ENCODE peak calls at places on chromosomes 5 and 9, in ten cellular contexts. One of them, this sample, is unnamed.
A peak's percentile ranks its signal among the peaks of the same experiment; 100 is the strongest.

GRCh38 chr5:124310453-124310852 is 436.0 kb downstream of the ZNF608 start:
- DNase-seq in foreskin fibroblast: peak; percentile 44
- DNase-seq in aorta: no peak
- DNase-seq in GM12878: no peak
- DNase-seq in iris pigment epithelial cell: peak; percentile 18
- DNase-seq in AML-193: no peak
- DNase-seq in glutamatergic neuron: no peak
- DNase-seq in RWPE1: no peak
- DNase-seq in cardiac septum: no peak
- DNase-seq in fibroblast of pulmonary artery: no peak
- DNase-seq in this sample: no peak

GRCh38 chr9:83957029-83957513 is 22.9 kb downstream of the HNRNPK start:
- DNase-seq in foreskin fibroblast: peak; percentile 19
- DNase-seq in aorta: no peak
- DNase-seq in GM12878: no peak
- DNase-seq in iris pigment epithelial cell: peak; percentile 51
- DNase-seq in AML-193: no peak
- DNase-seq in glutamatergic neuron: no peak
- DNase-seq in RWPE1: no peak
- DNase-seq in cardiac septum: no peak
- DNase-seq in fibroblast of pulmonary artery: no peak
- DNase-seq in this sample: no peak

GRCh38 chr5:91302335-91302734 is 80.8 kb downstream of the ARRDC3 start:
- DNase-seq in foreskin fibroblast: peak; percentile 9
- DNase-seq in aorta: no peak
- DNase-seq in GM12878: no peak
- DNase-seq in iris pigment epithelial cell: no peak
- DNase-seq in AML-193: no peak
- DNase-seq in glutamatergic neuron: no peak
- DNase-seq in RWPE1: no peak
- DNase-seq in cardiac septum: no peak
- DNase-seq in fibroblast of pulmonary artery: no peak
- DNase-seq in this sample: no peak

GRCh38 chr9:135928074-135928730 is 20.9 kb upstream of the CAMSAP1 start:
- DNase-seq in foreskin fibroblast: no peak
- DNase-seq in aorta: no peak
- DNase-seq in GM12878: no peak
- DNase-seq in iris pigment epithelial cell: no peak
- DNase-seq in AML-193: no peak
- DNase-seq in glutamatergic neuron: no peak
- DNase-seq in RWPE1: no peak
- DNase-seq in cardiac septum: no peak
- DNase-seq in fibroblast of pulmonary artery: no peak
- DNase-seq in this sample: no peak

GRCh38 chr9:129289131-129289731 is 111.2 kb upstream of the IER5L start:
- DNase-seq in foreskin fibroblast: no peak
- DNase-seq in aorta: no peak
- DNase-seq in GM12878: no peak
- DNase-seq in iris pigment epithelial cell: no peak
- DNase-seq in AML-193: no peak
- DNase-seq in glutamatergic neuron: no peak
- DNase-seq in RWPE1: no peak
- DNase-seq in cardiac septum: peak; percentile 38
- DNase-seq in fibroblast of pulmonary artery: no peak
- DNase-seq in this sample: no peak

GRCh38 chr5:91486638-91487037 is 103.5 kb upstream of the ARRDC3 start:
- DNase-seq in foreskin fibroblast: peak; percentile 75
- DNase-seq in aorta: no peak
- DNase-seq in GM12878: no peak
- DNase-seq in iris pigment epithelial cell: peak; percentile 43
- DNase-seq in AML-193: no peak
- DNase-seq in glutamatergic neuron: no peak
- DNase-seq in RWPE1: peak; percentile 46
- DNase-seq in cardiac septum: no peak
- DNase-seq in fibroblast of pulmonary artery: peak; percentile 19
- DNase-seq in this sample: no peak

GRCh38 chr5:27612161-27612560 is 573.8 kb upstream of the CDH9 start:
- DNase-seq in foreskin fibroblast: no peak
- DNase-seq in aorta: no peak
- DNase-seq in GM12878: no peak
- DNase-seq in iris pigment epithelial cell: peak; percentile 28
- DNase-seq in AML-193: no peak
- DNase-seq in glutamatergic neuron: no peak
- DNase-seq in RWPE1: no peak
- DNase-seq in cardiac septum: no peak
- DNase-seq in fibroblast of pulmonary artery: peak; percentile 55
- DNase-seq in this sample: no peak

GRCh38 chr9:100229561-100229960 is 123.2 kb downstream of the TEX10 start:
- DNase-seq in foreskin fibroblast: no peak
- DNase-seq in aorta: no peak
- DNase-seq in GM12878: no peak
- DNase-seq in iris pigment epithelial cell: no peak
- DNase-seq in AML-193: no peak
- DNase-seq in glutamatergic neuron: no peak
- DNase-seq in RWPE1: no peak
- DNase-seq in cardiac septum: no peak
- DNase-seq in fibroblast of pulmonary artery: no peak
- DNase-seq in this sample: no peak

GRCh38 chr9:96621619-96622018 is 2.0 kb upstream of the CDC14B start:
- DNase-seq in foreskin fibroblast: peak; percentile 43
- DNase-seq in aorta: no peak
- DNase-seq in GM12878: no peak
- DNase-seq in iris pigment epithelial cell: no peak
- DNase-seq in AML-193: no peak
- DNase-seq in glutamatergic neuron: no peak
- DNase-seq in RWPE1: no peak
- DNase-seq in cardiac septum: no peak
- DNase-seq in fibroblast of pulmonary artery: no peak
- DNase-seq in this sample: no peak

GRCh38 chr5:36739751-36740221 is 133.4 kb downstream of the SLC1A3 start:
- DNase-seq in foreskin fibroblast: peak; percentile 72
- DNase-seq in aorta: peak; percentile 79
- DNase-seq in GM12878: no peak
- DNase-seq in iris pigment epithelial cell: peak; percentile 69
- DNase-seq in AML-193: peak; percentile 83
- DNase-seq in glutamatergic neuron: peak; percentile 84
- DNase-seq in RWPE1: peak; percentile 67
- DNase-seq in cardiac septum: no peak
- DNase-seq in fibroblast of pulmonary artery: peak; percentile 91
- DNase-seq in this sample: peak; percentile 78

GRCh38 chr9:30774326-30774725 is 1610.1 kb upstream of the ACO1 start:
- DNase-seq in foreskin fibroblast: no peak
- DNase-seq in aorta: no peak
- DNase-seq in GM12878: no peak
- DNase-seq in iris pigment epithelial cell: no peak
- DNase-seq in AML-193: no peak
- DNase-seq in glutamatergic neuron: peak; percentile 43
- DNase-seq in RWPE1: no peak
- DNase-seq in cardiac septum: peak; percentile 53
- DNase-seq in fibroblast of pulmonary artery: peak; percentile 1
- DNase-seq in this sample: peak; percentile 50

GRCh38 chr9:84841915-84842314 is 172.4 kb downstream of the NTRK2 start:
- DNase-seq in foreskin fibroblast: no peak
- DNase-seq in aorta: no peak
- DNase-seq in GM12878: no peak
- DNase-seq in iris pigment epithelial cell: no peak
- DNase-seq in AML-193: no peak
- DNase-seq in glutamatergic neuron: no peak
- DNase-seq in RWPE1: no peak
- DNase-seq in cardiac septum: no peak
- DNase-seq in fibroblast of pulmonary artery: no peak
- DNase-seq in this sample: no peak

GRCh38 chr9:135227641-135228251 is 140.3 kb downstream of the OLFM1 start:
- DNase-seq in foreskin fibroblast: no peak
- DNase-seq in aorta: peak; percentile 21
- DNase-seq in GM12878: no peak
- DNase-seq in iris pigment epithelial cell: no peak
- DNase-seq in AML-193: no peak
- DNase-seq in glutamatergic neuron: peak; percentile 9
- DNase-seq in RWPE1: no peak
- DNase-seq in cardiac septum: peak; percentile 65
- DNase-seq in fibroblast of pulmonary artery: no peak
- DNase-seq in this sample: peak; percentile 6

GRCh38 chr9:124590886-124591641 is 83.9 kb upstream of the NR5A1 start:
- DNase-seq in foreskin fibroblast: no peak
- DNase-seq in aorta: no peak
- DNase-seq in GM12878: no peak
- DNase-seq in iris pigment epithelial cell: no peak
- DNase-seq in AML-193: no peak
- DNase-seq in glutamatergic neuron: no peak
- DNase-seq in RWPE1: no peak
- DNase-seq in cardiac septum: no peak
- DNase-seq in fibroblast of pulmonary artery: no peak
- DNase-seq in this sample: no peak

GRCh38 chr5:111772456-111772855 is 15.5 kb upstream of the NREP start:
- DNase-seq in foreskin fibroblast: no peak
- DNase-seq in aorta: no peak
- DNase-seq in GM12878: no peak
- DNase-seq in iris pigment epithelial cell: no peak
- DNase-seq in AML-193: no peak
- DNase-seq in glutamatergic neuron: peak; percentile 42
- DNase-seq in RWPE1: no peak
- DNase-seq in cardiac septum: no peak
- DNase-seq in fibroblast of pulmonary artery: no peak
- DNase-seq in this sample: peak; percentile 32

GRCh38 chr9:16052146-16052545 is 499.3 kb downstream of the CCDC171 start:
- DNase-seq in foreskin fibroblast: no peak
- DNase-seq in aorta: no peak
- DNase-seq in GM12878: no peak
- DNase-seq in iris pigment epithelial cell: no peak
- DNase-seq in AML-193: no peak
- DNase-seq in glutamatergic neuron: no peak
- DNase-seq in RWPE1: no peak
- DNase-seq in cardiac septum: no peak
- DNase-seq in fibroblast of pulmonary artery: no peak
- DNase-seq in this sample: no peak

GRCh38 chr9:99050292-99050911 is 54.5 kb upstream of the TGFBR1 start:
- DNase-seq in foreskin fibroblast: peak; percentile 53
- DNase-seq in aorta: no peak
- DNase-seq in GM12878: no peak
- DNase-seq in iris pigment epithelial cell: peak; percentile 69
- DNase-seq in AML-193: no peak
- DNase-seq in glutamatergic neuron: no peak
- DNase-seq in RWPE1: no peak
- DNase-seq in cardiac septum: no peak
- DNase-seq in fibroblast of pulmonary artery: no peak
- DNase-seq in this sample: no peak

GRCh38 chr5:139669681-139670368 is 21.7 kb downstream of the CXXC5 start:
- DNase-seq in foreskin fibroblast: no peak
- DNase-seq in aorta: no peak
- DNase-seq in GM12878: no peak
- DNase-seq in iris pigment epithelial cell: no peak
- DNase-seq in AML-193: no peak
- DNase-seq in glutamatergic neuron: peak; percentile 53
- DNase-seq in RWPE1: no peak
- DNase-seq in cardiac septum: peak; percentile 88
- DNase-seq in fibroblast of pulmonary artery: no peak
- DNase-seq in this sample: peak; percentile 79

GRCh38 chr9:38026021-38026809 is 42.8 kb downstream of the SHB start:
- DNase-seq in foreskin fibroblast: peak; percentile 97
- DNase-seq in aorta: peak; percentile 74
- DNase-seq in GM12878: no peak
- DNase-seq in iris pigment epithelial cell: peak; percentile 97
- DNase-seq in AML-193: no peak
- DNase-seq in glutamatergic neuron: peak; percentile 82
- DNase-seq in RWPE1: peak; percentile 83
- DNase-seq in cardiac septum: no peak
- DNase-seq in fibroblast of pulmonary artery: peak; percentile 93
- DNase-seq in this sample: peak; percentile 88

GRCh38 chr9:137880976-137881530 is 3.5 kb downstream of the CACNA1B start:
- DNase-seq in foreskin fibroblast: no peak
- DNase-seq in aorta: no peak
- DNase-seq in GM12878: no peak
- DNase-seq in iris pigment epithelial cell: no peak
- DNase-seq in AML-193: no peak
- DNase-seq in glutamatergic neuron: no peak
- DNase-seq in RWPE1: no peak
- DNase-seq in cardiac septum: peak; percentile 63
- DNase-seq in fibroblast of pulmonary artery: no peak
- DNase-seq in this sample: no peak

GRCh38 chr5:19986036-19986619 is 1.9 kb downstream of the CDH18 start:
- DNase-seq in foreskin fibroblast: peak; percentile 45
- DNase-seq in aorta: no peak
- DNase-seq in GM12878: no peak
- DNase-seq in iris pigment epithelial cell: peak; percentile 66
- DNase-seq in AML-193: no peak
- DNase-seq in glutamatergic neuron: no peak
- DNase-seq in RWPE1: no peak
- DNase-seq in cardiac septum: no peak
- DNase-seq in fibroblast of pulmonary artery: peak; percentile 7
- DNase-seq in this sample: no peak